ENCODE peak calls at places on chromosomes 2 and 18, in five cellular contexts. O is GM12878, Q is uterus, S is adrenal gland, C is pancreas. J is an unnamed sample.

GRCh38 chr2:190482441-190482840 is 52.1 kb downstream of the NEMP2 start:
- DNase-seq in O (no peak), Q (no peak), S (no peak), C (no peak), J (no peak)

GRCh38 chr2:1972428-1972827 is 228.1 kb upstream of the PXDN start:
- DNase-seq in O (no peak), Q (no peak), S (no peak), C (no peak), J (no peak)

GRCh38 chr2:109507217-109507616 is 106.5 kb downstream of the SEPTIN10 start:
- DNase-seq in O (no peak), Q (no peak), S (no peak), C (no peak), J (no peak)

GRCh38 chr2:3168230-3168891 is 209.3 kb downstream of the EIPR1 start:
- DNase-seq in O (no peak), Q (no peak), S (no peak), C (no peak), J (no peak)

GRCh38 chr2:71897145-71897495 is 250.5 kb downstream of the CYP26B1 start:
- DNase-seq in O (no peak), Q (no peak), S (no peak), C (no peak), J (no peak)

GRCh38 chr2:181517685-181518301 is 60.6 kb downstream of the ITGA4 start:
- DNase-seq in O (no peak), Q (no peak), S (no peak), C (no peak), J (peak; percentile 50)

GRCh38 chr2:185738679-185739472 is at the start of gene FSIP2:
- DNase-seq in O (no peak), Q (peak; percentile 11), S (peak; percentile 77), C (peak; percentile 79), J (no peak)

GRCh38 chr18:57771183-57771582 is 31.9 kb downstream of the ATP8B1 start:
- DNase-seq in O (no peak), Q (no peak), S (no peak), C (no peak), J (no peak)

GRCh38 chr18:41593276-41593675 is 361.8 kb upstream of the PIK3C3 start:
- DNase-seq in O (no peak), Q (no peak), S (no peak), C (no peak), J (no peak)

GRCh38 chr2:222993920-222994650 is 57.9 kb upstream of the KCNE4 start:
- DNase-seq in O (no peak), Q (peak; percentile 95), S (peak; percentile 87), C (peak; percentile 52), J (no peak)

GRCh38 chr2:58569460-58570185 is 328.5 kb upstream of the FANCL start:
- DNase-seq in O (no peak), Q (no peak), S (no peak), C (no peak), J (no peak)

GRCh38 chr2:35997488-35997887 is 358.1 kb upstream of the CRIM1 start:
- DNase-seq in O (no peak), Q (no peak), S (no peak), C (no peak), J (no peak)

GRCh38 chr18:62744076-62744705 is 28.9 kb downstream of the PHLPP1 start:
- DNase-seq in O (no peak), Q (no peak), S (no peak), C (no peak), J (no peak)

GRCh38 chr18:23257153-23257552 is 121.9 kb downstream of the CABLES1 start:
- DNase-seq in O (no peak), Q (no peak), S (no peak), C (no peak), J (no peak)

GRCh38 chr18:66271927-66272326 is 332.0 kb downstream of the CDH19 start:
- DNase-seq in O (no peak), Q (no peak), S (no peak), C (no peak), J (no peak)

GRCh38 chr2:228474466-228474865 is 293.0 kb upstream of the SPHKAP start:
- DNase-seq in O (no peak), Q (no peak), S (no peak), C (no peak), J (no peak)

GRCh38 chr2:6975988-6976387 is 58.8 kb downstream of the RNF144A start:
- DNase-seq in O (no peak), Q (no peak), S (no peak), C (no peak), J (no peak)

GRCh38 chr18:5704847-5705246 is 161.1 kb upstream of the EPB41L3 start:
- DNase-seq in O (no peak), Q (no peak), S (no peak), C (no peak), J (no peak)

DNA sequence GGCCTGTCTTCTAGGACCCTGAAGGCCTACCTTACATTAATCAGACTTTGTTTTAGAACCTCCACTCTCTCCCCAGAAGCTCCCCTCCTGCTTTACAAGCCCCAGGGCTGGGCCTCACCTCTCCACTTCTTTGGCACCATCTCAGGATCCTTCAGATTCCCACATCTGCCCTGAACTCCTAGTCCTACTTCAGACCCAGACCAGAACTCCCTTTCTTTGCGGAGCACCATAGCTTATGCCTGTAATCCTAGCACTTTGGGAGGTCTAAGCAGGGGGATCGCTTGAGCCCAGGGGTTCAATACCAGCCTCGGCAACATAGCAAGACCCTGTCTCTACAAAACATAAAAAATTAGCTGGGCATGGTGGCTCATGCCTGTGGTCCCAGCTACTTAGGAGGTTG is 991 bp downstream of the CHCHD5 start:
- DNase-seq in O (no peak), Q (no peak), S (peak; percentile 2), C (no peak), J (no peak)
- H3K27ac ChIP-seq in O (peak overlapping the region; percentile 95), Q (peak overlapping the region; percentile 89), S (no peak overlapping the region), C (peak overlapping the region; percentile 85), J (peak overlapping the region; percentile 89)

GRCh38 chr2:144510206-144510991 is 9.5 kb downstream of the ZEB2 start:
- DNase-seq in O (peak; percentile 19), Q (no peak), S (no peak), C (no peak), J (peak; percentile 52)
- H3K4me3 ChIP-seq in O (no peak overlapping the region), Q (no peak overlapping the region), S (peak overlapping the region; percentile 21), C (no peak overlapping the region), J (peak overlapping the region; percentile 33)

GRCh38 chr18:45702871-45703270 is 21.1 kb upstream of the SLC14A1 start:
- DNase-seq in O (no peak), Q (no peak), S (no peak), C (no peak), J (no peak)
- H3K9me3 ChIP-seq in O (peaks cover 5% of the 10 kb centered on the region), Q (no peaks in the 10 kb centered on the region), S (no peaks in the 10 kb centered on the region), C (no peaks in the 10 kb centered on the region), J (no peaks in the 10 kb centered on the region)

GRCh38 chr2:207926133-207927076 is 98.9 kb downstream of the PLEKHM3 start:
- DNase-seq in O (no peak), Q (peak; percentile 46), S (peak; percentile 90), C (peak; percentile 38), J (no peak)
- H3K27ac ChIP-seq in O (no peak overlapping the region), Q (peak overlapping the region; percentile 74), S (peak overlapping the region; percentile 73), C (no peak overlapping the region), J (no peak overlapping the region)

DNA sequence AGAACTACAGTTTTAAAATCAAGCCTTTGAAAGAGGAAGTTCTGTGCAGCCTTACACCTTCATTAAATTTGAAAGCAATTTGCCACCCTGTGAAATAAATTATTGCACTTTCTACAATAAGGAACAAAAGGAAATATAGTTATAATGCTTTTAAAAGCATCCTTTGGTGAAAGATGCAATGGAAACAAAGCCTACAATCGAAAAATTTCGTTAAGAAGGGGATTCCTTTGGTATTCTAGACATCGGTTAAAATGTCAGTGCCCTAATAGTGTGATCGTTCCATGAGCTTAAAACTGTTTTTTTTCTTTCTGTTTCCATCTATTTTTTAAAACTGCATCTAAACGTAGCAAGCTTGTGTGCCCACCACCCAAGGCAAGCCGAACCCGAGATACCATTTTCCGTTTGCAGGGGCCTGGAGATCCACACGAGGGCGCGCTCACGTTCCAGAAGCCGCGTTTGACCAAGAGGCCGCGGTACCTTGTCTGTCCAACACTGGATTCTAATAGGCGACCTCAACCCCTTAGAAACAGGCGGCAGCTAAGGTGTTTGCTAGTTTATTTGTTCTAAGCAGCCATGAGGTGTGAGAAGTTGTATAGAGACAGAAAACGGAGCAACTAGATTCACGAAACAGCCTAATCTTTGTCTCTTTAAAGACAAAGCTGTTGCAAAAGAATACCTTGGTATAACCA is 4.0 kb downstream of the HOXD11 start:
- DNase-seq in O (no peak), Q (peak; percentile 86), S (peak; percentile 46), C (no peak), J (no peak)
- H3K4me3 ChIP-seq in O (no peak overlapping the region), Q (peak overlapping the region; percentile 51), S (no peak overlapping the region), C (no peak overlapping the region), J (no peak overlapping the region)

DNA sequence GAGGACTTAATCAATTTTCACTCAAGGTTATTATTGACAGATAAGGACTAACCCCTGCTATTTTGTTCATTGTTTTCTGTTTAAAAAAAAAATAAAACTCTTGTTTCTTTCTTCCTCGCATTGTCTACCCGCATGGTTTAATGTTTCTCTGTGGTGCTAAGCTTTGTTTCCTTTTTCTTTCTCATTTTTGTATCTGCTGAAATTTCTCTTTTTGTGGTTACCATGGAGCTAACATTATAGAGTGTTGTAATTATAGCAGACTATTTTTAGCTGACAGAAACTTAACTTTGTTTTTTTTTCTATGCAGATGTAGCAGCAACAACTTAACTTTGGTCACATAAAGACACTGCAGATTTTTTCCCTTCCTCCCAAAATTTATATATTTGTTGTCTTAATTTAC is 43.1 kb upstream of the CHN1 start:
- DNase-seq in O (no peak), Q (no peak), S (no peak), C (no peak), J (no peak)
- H3K9me3 ChIP-seq in O (no peaks in the 10 kb centered on the region), Q (no peaks in the 10 kb centered on the region), S (no peaks in the 10 kb centered on the region), C (no peaks in the 10 kb centered on the region), J (no peaks in the 10 kb centered on the region)

GRCh38 chr2:239292531-239292930 is 108.3 kb downstream of the HDAC4 start:
- DNase-seq in O (no peak), Q (no peak), S (peak; percentile 5), C (no peak), J (no peak)
- H3K27ac ChIP-seq in O (no peak overlapping the region), Q (peak overlapping the region; percentile 52), S (no peak overlapping the region), C (no peak overlapping the region), J (no peak overlapping the region)

DNA sequence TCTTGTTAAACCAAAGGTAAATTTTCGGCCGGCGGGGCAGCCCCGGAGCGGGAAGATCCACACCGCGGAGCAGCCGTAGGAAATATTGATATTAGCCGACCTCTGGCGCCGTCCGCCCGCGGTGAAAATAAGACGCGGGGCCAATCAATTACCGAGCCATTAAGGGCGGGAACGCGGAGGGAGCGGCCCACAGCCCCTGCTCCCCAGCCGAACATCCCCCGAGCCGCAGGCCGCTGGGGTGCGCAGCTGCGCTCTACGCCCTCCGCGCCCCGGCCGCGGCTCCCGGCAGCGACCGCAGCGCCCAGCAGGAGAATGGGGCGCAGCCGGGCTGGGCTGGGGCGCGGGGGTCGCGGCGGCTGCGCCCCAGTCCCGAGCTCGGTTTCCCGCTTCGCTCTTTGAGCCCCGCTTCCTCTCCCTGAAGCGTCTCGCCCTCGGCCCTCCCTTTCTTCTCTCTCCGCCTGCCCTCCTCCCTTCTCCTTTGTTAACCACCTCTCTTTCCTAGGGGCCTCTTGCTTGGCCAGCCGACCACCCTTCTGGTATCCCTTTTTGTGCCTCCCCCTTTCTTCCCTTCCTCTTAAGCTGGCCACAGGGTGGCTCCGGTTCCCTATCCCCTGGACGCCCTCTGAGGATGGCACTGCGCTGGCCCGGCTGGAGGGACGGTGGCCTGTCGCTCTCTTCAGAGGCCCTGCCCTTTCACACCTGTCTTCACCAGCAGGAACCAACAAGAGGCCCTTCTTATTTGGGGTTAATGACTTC is 40.9 kb downstream of the CELF4 start:
- DNase-seq in O (no peak), Q (no peak), S (no peak), C (no peak), J (no peak)
- H3K4me3 ChIP-seq in O (no peak overlapping the region), Q (no peak overlapping the region), S (no peak overlapping the region), C (peak overlapping the region; percentile 18), J (no peak overlapping the region)

GRCh38 chr2:16059393-16060016 is 119.2 kb downstream of the MYCN start:
- DNase-seq in O (no peak), Q (no peak), S (no peak), C (no peak), J (no peak)
- H3K9me3 ChIP-seq in O (peaks cover 4% of the 10 kb centered on the region), Q (no peaks in the 10 kb centered on the region), S (no peaks in the 10 kb centered on the region), C (no peaks in the 10 kb centered on the region), J (no peaks in the 10 kb centered on the region)

J was measured in CD8-positive, alpha-beta memory T cell.